ENCODE peak calls at places on chromosomes 11 and 22, in five cellular contexts. One of them, this sample, is unnamed.

GRCh38 chr11:36409152-36409713 is 100.8 kb downstream of the TRAF6 start:
- DNase-seq in anterior cingulate cortex: no peak
- DNase-seq in NAMALWA: no peak
- DNase-seq in T-cell: no peak
- DNase-seq in activated T-helper 1 cell treated with Interleukin-2 at 50 U/mL for 16 hours: peak
- DNase-seq in this sample: peak

GRCh38 chr22:40889116-40889515 is 27.2 kb upstream of the DNAJB7 start:
- DNase-seq in anterior cingulate cortex: no peak
- DNase-seq in NAMALWA: no peak
- DNase-seq in T-cell: no peak
- DNase-seq in activated T-helper 1 cell treated with Interleukin-2 at 50 U/mL for 16 hours: no peak
- DNase-seq in this sample: no peak

GRCh38 chr22:35212020-35212419 is 45.3 kb upstream of the HMGXB4 start:
- DNase-seq in anterior cingulate cortex: no peak
- DNase-seq in NAMALWA: no peak
- DNase-seq in T-cell: no peak
- DNase-seq in activated T-helper 1 cell treated with Interleukin-2 at 50 U/mL for 16 hours: no peak
- DNase-seq in this sample: no peak

GRCh38 chr11:74681686-74682651 is 49.3 kb downstream of the CHRDL2 start:
- DNase-seq in anterior cingulate cortex: no peak
- DNase-seq in NAMALWA: no peak
- DNase-seq in T-cell: no peak
- DNase-seq in activated T-helper 1 cell treated with Interleukin-2 at 50 U/mL for 16 hours: no peak
- DNase-seq in this sample: no peak

GRCh38 chr22:43152355-43153071 is 1.2 kb downstream of the TSPO start:
- DNase-seq in anterior cingulate cortex: no peak
- DNase-seq in NAMALWA: peak
- DNase-seq in T-cell: peak
- DNase-seq in activated T-helper 1 cell treated with Interleukin-2 at 50 U/mL for 16 hours: peak
- DNase-seq in this sample: peak

GRCh38 chr22:28247667-28248363 is 328.8 kb upstream of the PITPNB start:
- DNase-seq in anterior cingulate cortex: no peak
- DNase-seq in NAMALWA: no peak
- DNase-seq in T-cell: no peak
- DNase-seq in activated T-helper 1 cell treated with Interleukin-2 at 50 U/mL for 16 hours: no peak
- DNase-seq in this sample: no peak

GRCh38 chr11:29448246-29448877 is 568.5 kb downstream of the KCNA4 start:
- DNase-seq in anterior cingulate cortex: no peak
- DNase-seq in NAMALWA: peak
- DNase-seq in T-cell: no peak
- DNase-seq in activated T-helper 1 cell treated with Interleukin-2 at 50 U/mL for 16 hours: no peak
- DNase-seq in this sample: no peak

GRCh38 chr22:46105494-46106278 is 44.6 kb upstream of the PPARA start:
- DNase-seq in anterior cingulate cortex: no peak
- DNase-seq in NAMALWA: no peak
- DNase-seq in T-cell: no peak
- DNase-seq in activated T-helper 1 cell treated with Interleukin-2 at 50 U/mL for 16 hours: no peak
- DNase-seq in this sample: no peak

GRCh38 chr11:13316528-13316961 is 39.0 kb downstream of the BMAL1 start:
- DNase-seq in anterior cingulate cortex: no peak
- DNase-seq in NAMALWA: no peak
- DNase-seq in T-cell: no peak
- DNase-seq in activated T-helper 1 cell treated with Interleukin-2 at 50 U/mL for 16 hours: no peak
- DNase-seq in this sample: no peak

GRCh38 chr11:82895437-82896091 is 4.7 kb downstream of the PRCP start:
- DNase-seq in anterior cingulate cortex: no peak
- DNase-seq in NAMALWA: peak
- DNase-seq in T-cell: no peak
- DNase-seq in activated T-helper 1 cell treated with Interleukin-2 at 50 U/mL for 16 hours: no peak
- DNase-seq in this sample: peak

GRCh38 chr11:134333312-134333711 is 1.5 kb downstream of the GLB1L2 start:
- DNase-seq in anterior cingulate cortex: no peak
- DNase-seq in NAMALWA: no peak
- DNase-seq in T-cell: no peak
- DNase-seq in activated T-helper 1 cell treated with Interleukin-2 at 50 U/mL for 16 hours: no peak
- DNase-seq in this sample: no peak